ENCODE peak calls at places on chromosomes 3 and 15, in eight cellular contexts. I is stimulated activated CD8-positive, alpha-beta memory T cell treated with anti-CD3 and anti-CD28 coated beads, Interleukin-7, amount 100 ng/mL, for 24 hours; U is pancreas; F is activated CD4-positive, alpha-beta T cell treated with anti-CD3 and anti-CD28 coated beads for 48 hours; A is stimulated activated naive CD4-positive, alpha-beta T cell; D is A549; V is NCI-H446 treated with DMSO at 0.1 percent for 48 hours; M is NCI-H1417 treated with DMSO at 0.1 percent for 48 hours. P is an unnamed sample.

GRCh38 chr3:123766195-123767019 is 117.7 kb downstream of the MYLK start:
- DNase-seq in I (no peak), U (no peak), F (no peak), A (no peak), D (no peak), V (no peak), M (no peak), P (no peak)

GRCh38 chr15:73922186-73923151 is 3.8 kb upstream of the LOXL1 start:
- DNase-seq in I (no peak), U (no peak), F (no peak), A (no peak), D (no peak), V (no peak), M (no peak), P (peak)

GRCh38 chr15:55110446-55110845 is 86.3 kb downstream of the RSL24D1 start:
- DNase-seq in I (no peak), U (no peak), F (no peak), A (no peak), D (no peak), V (no peak), M (no peak), P (no peak)

GRCh38 chr15:81196576-81197254 is at the start of gene IL16:
- DNase-seq in I (no peak), U (no peak), F (no peak), A (no peak), D (no peak), V (no peak), M (no peak), P (no peak)

GRCh38 chr3:147119346-147119745 is 287.0 kb downstream of the ZIC4 start:
- DNase-seq in I (no peak), U (no peak), F (no peak), A (no peak), D (no peak), V (no peak), M (no peak), P (no peak)

GRCh38 chr3:187594272-187594671 is 75.9 kb downstream of the SST start:
- DNase-seq in I (no peak), U (no peak), F (no peak), A (no peak), D (no peak), V (no peak), M (no peak), P (no peak)

GRCh38 chr3:142802891-142803290 is 79.1 kb downstream of the TRPC1 start:
- DNase-seq in I (no peak), U (no peak), F (no peak), A (no peak), D (no peak), V (no peak), M (no peak), P (no peak)

GRCh38 chr3:16203671-16204629 is 29.5 kb downstream of the GALNT15 start:
- DNase-seq in I (no peak), U (no peak), F (no peak), A (no peak), D (no peak), V (no peak), M (no peak), P (no peak)

GRCh38 chr3:136428167-136428566 is 178.0 kb downstream of the PCCB start:
- DNase-seq in I (no peak), U (no peak), F (no peak), A (no peak), D (no peak), V (no peak), M (no peak), P (no peak)

GRCh38 chr15:37098468-37099320 is 1.7 kb downstream of the MEIS2 start:
- DNase-seq in I (no peak), U (peak), F (peak), A (no peak), D (peak), V (no peak), M (no peak), P (peak)

GRCh38 chr3:115845986-115846385 is 222.7 kb downstream of the GAP43 start:
- DNase-seq in I (no peak), U (no peak), F (no peak), A (no peak), D (no peak), V (no peak), M (no peak), P (no peak)

GRCh38 chr3:100401674-100402036 is 316 bp downstream of the LNP1 start:
- DNase-seq in I (peak), U (peak), F (peak), A (peak), D (no peak), V (no peak), M (no peak), P (peak)

GRCh38 chr3:184620101-184620798 is 58.7 kb downstream of the EPHB3 start:
- DNase-seq in I (no peak), U (no peak), F (no peak), A (no peak), D (no peak), V (no peak), M (no peak), P (peak)

GRCh38 chr3:152322756-152323155 is 54.0 kb downstream of the MBNL1 start:
- DNase-seq in I (no peak), U (no peak), F (no peak), A (no peak), D (no peak), V (no peak), M (no peak), P (no peak)

GRCh38 chr3:50237754-50238548 is 1.9 kb downstream of the GNAI2 start:
- DNase-seq in I (peak), U (peak), F (peak), A (peak), D (no peak), V (no peak), M (no peak), P (peak)

GRCh38 chr3:4376499-4376898 is 73.3 kb downstream of the SETMAR start:
- DNase-seq in I (no peak), U (no peak), F (no peak), A (no peak), D (no peak), V (no peak), M (no peak), P (peak)

GRCh38 chr3:50226888-50227389 is 9.1 kb upstream of the GNAI2 start:
- DNase-seq in I (no peak), U (no peak), F (peak), A (peak), D (peak), V (no peak), M (no peak), P (peak)

GRCh38 chr3:112786002-112786590 is 60.6 kb downstream of the CD200R1L start:
- DNase-seq in I (no peak), U (no peak), F (no peak), A (no peak), D (no peak), V (no peak), M (no peak), P (peak)

GRCh38 chr3:157082305-157082981 is 77.5 kb downstream of the CCNL1 start:
- DNase-seq in I (no peak), U (no peak), F (no peak), A (no peak), D (no peak), V (no peak), M (no peak), P (peak)

GRCh38 chr3:69231929-69232437 is 109.6 kb upstream of the LMOD3 start:
- DNase-seq in I (no peak), U (no peak), F (no peak), A (no peak), D (no peak), V (no peak), M (no peak), P (peak)

GRCh38 chr3:131602011-131602779 is 99.4 kb upstream of the MRPL3 start:
- DNase-seq in I (no peak), U (no peak), F (no peak), A (no peak), D (no peak), V (no peak), M (no peak), P (peak)

GRCh38 chr15:96767703-96768434 is 437.4 kb downstream of the NR2F2 start:
- DNase-seq in I (no peak), U (no peak), F (no peak), A (no peak), D (no peak), V (no peak), M (no peak), P (peak)

GRCh38 chr3:78287085-78287484 is 1247.2 kb downstream of the ROBO2 start:
- DNase-seq in I (no peak), U (no peak), F (no peak), A (no peak), D (no peak), V (no peak), M (no peak), P (no peak)

GRCh38 chr3:174202561-174202960 is 656.6 kb upstream of the NAALADL2 start:
- DNase-seq in I (no peak), U (no peak), F (no peak), A (no peak), D (no peak), V (peak), M (no peak), P (peak)

GRCh38 chr15:47750030-47750739 is 32.9 kb downstream of the SEMA6D start:
- DNase-seq in I (no peak), U (no peak), F (no peak), A (no peak), D (no peak), V (no peak), M (no peak), P (peak)

GRCh38 chr3:141798455-141798854 is 35.2 kb downstream of the GRK7 start:
- DNase-seq in I (no peak), U (peak), F (peak), A (no peak), D (no peak), V (no peak), M (no peak), P (no peak)

GRCh38 chr3:32577621-32578556 is 7.2 kb upstream of the DYNC1LI1 start:
- DNase-seq in I (no peak), U (no peak), F (peak), A (no peak), D (no peak), V (no peak), M (no peak), P (peak)

GRCh38 chr3:62562596-62562995 is 189.2 kb upstream of the FEZF2 start:
- DNase-seq in I (no peak), U (no peak), F (no peak), A (no peak), D (no peak), V (no peak), M (no peak), P (peak)

GRCh38 chr3:57896691-57897090 is 111.5 kb upstream of the FLNB start:
- DNase-seq in I (no peak), U (no peak), F (no peak), A (no peak), D (no peak), V (no peak), M (no peak), P (no peak)

GRCh38 chr3:185519021-185519420 is 20.2 kb upstream of the TMEM41A start:
- DNase-seq in I (no peak), U (no peak), F (no peak), A (no peak), D (no peak), V (no peak), M (no peak), P (no peak)

GRCh38 chr15:87682527-87682926 is 574.0 kb downstream of the NTRK3 start:
- DNase-seq in I (no peak), U (no peak), F (no peak), A (no peak), D (no peak), V (no peak), M (no peak), P (no peak)

GRCh38 chr3:116579843-116580242 is 129.7 kb upstream of the TUSC7 start:
- DNase-seq in I (no peak), U (no peak), F (no peak), A (no peak), D (no peak), V (no peak), M (no peak), P (peak)

GRCh38 chr3:177781686-177782161 is 584.4 kb upstream of the TBL1XR1 start:
- DNase-seq in I (no peak), U (no peak), F (no peak), A (no peak), D (no peak), V (peak), M (no peak), P (peak)

GRCh38 chr15:48086582-48086981 is 34.2 kb upstream of the SLC24A5 start:
- DNase-seq in I (no peak), U (no peak), F (no peak), A (no peak), D (no peak), V (peak), M (no peak), P (peak)

GRCh38 chr3:16896820-16897219 is 12.1 kb downstream of the PLCL2 start:
- DNase-seq in I (no peak), U (no peak), F (no peak), A (no peak), D (no peak), V (no peak), M (no peak), P (no peak)

GRCh38 chr3:44554626-44555592 is at the start of gene ZKSCAN7:
- DNase-seq in I (peak), U (peak), F (peak), A (no peak), D (no peak), V (peak), M (no peak), P (peak)

GRCh38 chr3:30602946-30603345 is 3.5 kb upstream of the TGFBR2 start:
- DNase-seq in I (no peak), U (no peak), F (no peak), A (no peak), D (no peak), V (no peak), M (no peak), P (no peak)

GRCh38 chr3:119690043-119690656 is 12.7 kb upstream of the CFAP91 start:
- DNase-seq in I (no peak), U (no peak), F (no peak), A (no peak), D (peak), V (no peak), M (no peak), P (peak)

GRCh38 chr15:99486371-99487336 is 79.1 kb upstream of the MEF2A start:
- DNase-seq in I (no peak), U (peak), F (no peak), A (no peak), D (peak), V (peak), M (no peak), P (peak)

P was measured in M059J.